ENCODE peak calls at places on chromosomes 12 and 14, in seven cellular contexts. T, K, V, N, Z, E and W are unnamed samples.

GRCh38 chr12:76176935-76177334 is 92.5 kb upstream of the NAP1L1 start:
- DNase-seq in T (no peak), K (no peak), V (no peak), N (no peak), Z (no peak), E (no peak), W (no peak)

GRCh38 chr12:55762646-55763045 is 19.7 kb downstream of the GDF11 start:
- DNase-seq in T (no peak), K (no peak), V (no peak), N (no peak), Z (no peak), E (no peak), W (no peak)

GRCh38 chr12:107145397-107145796 is 52.0 kb upstream of the CRY1 start:
- DNase-seq in T (no peak), K (no peak), V (no peak), N (no peak), Z (no peak), E (no peak), W (peak)

GRCh38 chr14:80865565-80865964 is 76.0 kb downstream of the CEP128 start:
- DNase-seq in T (no peak), K (no peak), V (no peak), N (no peak), Z (no peak), E (no peak), W (no peak)

GRCh38 chr12:67302162-67302561 is 33.0 kb downstream of the CAND1 start:
- DNase-seq in T (no peak), K (no peak), V (no peak), N (no peak), Z (no peak), E (no peak), W (no peak)

GRCh38 chr12:49863946-49864816 is 21.3 kb upstream of the BCDIN3D start:
- DNase-seq in T (no peak), K (no peak), V (no peak), N (no peak), Z (no peak), E (no peak), W (no peak)

GRCh38 chr12:90253674-90254181 is 545.1 kb upstream of the ATP2B1 start:
- DNase-seq in T (peak), K (peak), V (peak), N (peak), Z (peak), E (peak), W (peak)

GRCh38 chr14:34536951-34537676 is 2.4 kb downstream of the EAPP start:
- DNase-seq in T (no peak), K (no peak), V (peak), N (no peak), Z (no peak), E (no peak), W (peak)

GRCh38 chr12:131494141-131494733 is 216.7 kb upstream of the SFSWAP start:
- DNase-seq in T (no peak), K (no peak), V (no peak), N (no peak), Z (no peak), E (no peak), W (no peak)

GRCh38 chr14:77988966-77989365 is 181.2 kb upstream of the NRXN3 start:
- DNase-seq in T (no peak), K (no peak), V (peak), N (no peak), Z (no peak), E (peak), W (peak)

GRCh38 chr12:109741970-109742372 is 28.3 kb downstream of the FAM222A start:
- DNase-seq in T (peak), K (no peak), V (no peak), N (no peak), Z (peak), E (no peak), W (no peak)

GRCh38 chr14:55701638-55702037 is 121.6 kb downstream of the KTN1 start:
- DNase-seq in T (no peak), K (no peak), V (peak), N (no peak), Z (no peak), E (no peak), W (peak)

GRCh38 chr14:71720978-71721624 is 211.1 kb upstream of the RGS6 start:
- DNase-seq in T (no peak), K (peak), V (peak), N (peak), Z (no peak), E (no peak), W (peak)

GRCh38 chr14:92105845-92106094 is 612 bp downstream of the ATXN3 start:
- DNase-seq in T (peak), K (no peak), V (no peak), N (no peak), Z (peak), E (peak), W (no peak)

GRCh38 chr14:83096092-83096491 is 1562.4 kb upstream of the SEL1L start:
- DNase-seq in T (no peak), K (no peak), V (peak), N (no peak), Z (no peak), E (no peak), W (peak)

GRCh38 chr14:104746951-104747481 is 5.9 kb upstream of the SIVA1 start:
- DNase-seq in T (peak), K (no peak), V (no peak), N (no peak), Z (peak), E (no peak), W (no peak)

GRCh38 chr14:49621114-49621881 is 699 bp downstream of the MGAT2 start:
- DNase-seq in T (peak), K (peak), V (no peak), N (no peak), Z (peak), E (no peak), W (peak)

GRCh38 chr14:70919774-70920173 is 12.5 kb downstream of the PCNX1 start:
- DNase-seq in T (no peak), K (no peak), V (peak), N (no peak), Z (no peak), E (no peak), W (peak)

GRCh38 chr12:101305226-101305779 is 25.4 kb downstream of the UTP20 start:
- DNase-seq in T (no peak), K (no peak), V (no peak), N (no peak), Z (no peak), E (no peak), W (no peak)

GRCh38 chr12:116719661-116720060 is 18.2 kb downstream of the SPRING1 start:
- DNase-seq in T (no peak), K (no peak), V (no peak), N (no peak), Z (no peak), E (no peak), W (no peak)

GRCh38 chr12:94561943-94562411 is 88.4 kb downstream of the TMCC3 start:
- DNase-seq in T (no peak), K (no peak), V (peak), N (no peak), Z (peak), E (no peak), W (no peak)

GRCh38 chr12:122130150-122130549 is 43.9 kb downstream of the IL31 start:
- DNase-seq in T (no peak), K (no peak), V (peak), N (no peak), Z (no peak), E (no peak), W (peak)

GRCh38 chr12:42380733-42381132 is 54.8 kb downstream of the PPHLN1 start:
- DNase-seq in T (no peak), K (no peak), V (no peak), N (no peak), Z (no peak), E (no peak), W (no peak)

GRCh38 chr12:88993655-88994054 is 358.6 kb downstream of the DUSP6 start:
- DNase-seq in T (no peak), K (no peak), V (peak), N (peak), Z (no peak), E (peak), W (peak)

GRCh38 chr12:62724947-62725447 is 210.0 kb downstream of the PPM1H start:
- DNase-seq in T (no peak), K (no peak), V (peak), N (peak), Z (peak), E (peak), W (peak)

GRCh38 chr12:56297400-56297799 is 2.7 kb downstream of the CS start:
- DNase-seq in T (no peak), K (no peak), V (no peak), N (no peak), Z (no peak), E (no peak), W (no peak)

GRCh38 chr12:125125271-125125670 is 60.0 kb downstream of the AACS start:
- DNase-seq in T (no peak), K (no peak), V (no peak), N (no peak), Z (no peak), E (no peak), W (no peak)

GRCh38 chr14:33584698-33585097 is 366.2 kb downstream of the EGLN3 start:
- DNase-seq in T (no peak), K (no peak), V (no peak), N (no peak), Z (no peak), E (no peak), W (no peak)